ENCODE peak calls at places on chromosome 7, in five cellular contexts. M, G, E, C and O are unnamed samples.

GRCh38 chr7:42082144-42082543 is 154.9 kb downstream of the GLI3 start:
- DNase-seq in G (no peak), E (no peak), C (no peak), M (no peak), O (no peak)

GRCh38 chr7:114409750-114410149 is 4.9 kb upstream of the FOXP2 start:
- DNase-seq in M (no peak), G (no peak), E (no peak), C (no peak), O (no peak)

GRCh38 chr7:64667311-64667710 is 1.4 kb downstream of the ZNF107 start:
- DNase-seq in C (no peak), E (no peak), G (no peak), M (no peak), O (no peak)

GRCh38 chr7:136303162-136303561 is 326.0 kb upstream of the MTPN start:
- DNase-seq in E (no peak), C (no peak), G (no peak), M (no peak), O (no peak)

GRCh38 chr7:144391823-144392255 is 11.7 kb downstream of the NOBOX start:
- DNase-seq in E (no peak), C (peak; percentile 19), G (peak; percentile 66), M (peak; percentile 34), O (no peak)

GRCh38 chr7:143519411-143520131 is 41.9 kb downstream of the TAS2R41 start:
- DNase-seq in M (no peak), E (no peak), C (no peak), G (no peak), O (no peak)

GRCh38 chr7:132004528-132004927 is 448.1 kb upstream of the PODXL start:
- DNase-seq in M (peak; percentile 21), E (no peak), C (no peak), G (no peak), O (no peak)

GRCh38 chr7:79528421-79528820 is 75.0 kb upstream of the MAGI2 start:
- DNase-seq in M (no peak), G (no peak), C (no peak), E (no peak), O (no peak)

GRCh38 chr7:37354661-37355131 is 94.0 kb downstream of the ELMO1 start:
- DNase-seq in E (no peak), M (no peak), G (no peak), C (peak; percentile 90), O (peak; percentile 59)

GRCh38 chr7:985127-985416 is 2.1 kb downstream of the CYP2W1 start:
- DNase-seq in E (no peak), G (no peak), C (no peak), M (no peak), O (no peak)

GRCh38 chr7:985915-986741 is 3.1 kb downstream of the CYP2W1 start:
- DNase-seq in C (no peak), M (no peak), G (peak; percentile 70), E (no peak), O (no peak)

GRCh38 chr7:988426-988911 is 5.5 kb downstream of the CYP2W1 start:
- DNase-seq in C (no peak), E (peak; percentile 50), G (no peak), M (no peak), O (peak; percentile 78)

GRCh38 chr7:987909-988308 is 4.9 kb downstream of the CYP2W1 start:
- DNase-seq in M (no peak), E (no peak), C (no peak), G (no peak), O (no peak)

GRCh38 chr7:986766-987722 is 4.1 kb downstream of the CYP2W1 start:
- DNase-seq in G (no peak), E (no peak), C (no peak), M (no peak), O (peak; percentile 81)
- H3K9me3 ChIP-seq in G (no peaks in the 10 kb centered on the region), E (no peaks in the 10 kb centered on the region), C (no peaks in the 10 kb centered on the region), M (no peaks in the 10 kb centered on the region), O (no peaks in the 10 kb centered on the region)

GRCh38 chr7:22781230-22781711 is 41.4 kb downstream of the TOMM7 start:
- DNase-seq in C (no peak), G (no peak), M (no peak), E (no peak), O (no peak)
- TF ChIP-seq POLR2AphosphoS5 in C (no peak), G (no peak), M (no peak), E (no peak), O (no peak)

DNA sequence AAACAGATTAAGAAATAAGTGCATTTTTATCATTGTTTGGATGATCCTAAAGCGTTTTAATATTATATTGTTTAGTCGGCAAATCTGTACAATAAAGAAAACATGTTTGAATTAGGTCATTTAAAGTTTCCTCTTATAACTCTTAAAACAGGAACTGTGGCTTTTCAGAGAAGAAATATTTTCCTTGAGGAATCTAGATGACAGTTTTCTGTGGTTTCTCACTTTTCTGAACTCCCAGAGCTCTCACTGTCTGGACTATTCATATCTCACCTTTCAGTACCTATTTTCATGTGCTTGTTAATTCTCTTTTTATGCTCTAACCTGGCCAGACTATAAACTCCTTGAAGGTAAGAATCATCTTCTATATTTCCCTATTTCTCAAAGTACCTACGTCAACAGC is 135.1 kb downstream of the CHN2 start:
- DNase-seq in E (no peak), M (no peak), C (no peak), G (no peak), O (no peak)
- H3K9me3 ChIP-seq in E (no peaks in the 10 kb centered on the region), M (no peaks in the 10 kb centered on the region), C (no peaks in the 10 kb centered on the region), G (no peaks in the 10 kb centered on the region), O (no peaks in the 10 kb centered on the region)

DNA sequence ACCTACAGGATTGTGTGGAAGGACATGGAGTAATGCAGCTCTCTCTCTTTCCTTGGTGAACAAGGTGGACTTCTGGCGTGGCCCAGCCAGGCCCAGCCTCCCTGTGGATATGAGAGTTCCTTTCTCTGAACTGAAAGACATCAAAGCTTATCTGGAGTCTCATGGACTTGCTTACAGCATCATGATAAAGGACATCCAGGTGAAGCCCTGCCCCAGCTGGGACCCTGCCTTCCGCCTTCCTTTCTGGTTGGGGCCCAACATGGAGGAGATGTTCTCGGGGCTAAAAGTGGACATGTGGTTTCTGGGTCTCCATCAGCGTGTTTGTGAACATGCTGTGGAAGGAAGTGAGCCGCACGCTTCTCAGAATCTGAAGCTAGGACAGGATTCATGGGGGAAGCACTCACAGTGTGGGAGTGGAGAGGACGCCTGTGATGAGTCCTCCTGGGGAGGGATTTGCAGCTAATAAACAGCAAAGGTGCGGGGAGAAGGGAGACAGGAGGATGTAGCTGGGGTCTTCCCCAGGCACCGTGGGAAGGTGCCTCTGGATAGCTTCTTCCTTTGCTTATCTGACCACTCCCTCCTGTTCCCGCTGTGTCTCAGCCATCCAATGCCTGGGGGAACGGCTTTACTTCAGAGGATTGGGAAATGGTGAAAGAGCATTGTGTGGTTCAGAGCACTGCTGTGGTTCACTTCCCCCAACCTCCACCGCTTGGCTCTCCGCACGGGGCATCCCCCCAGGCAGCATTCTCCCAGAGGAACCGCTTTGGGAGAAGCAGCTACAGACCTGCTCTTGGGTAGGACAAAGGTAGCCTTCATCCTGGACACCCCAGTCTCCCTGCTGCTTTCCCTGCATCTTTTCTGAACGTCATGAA is 5.5 kb downstream of the CPA5 start:
- DNase-seq in E (no peak), C (no peak), M (no peak), G (peak; percentile 25), O (no peak)
- TF ChIP-seq POLR2AphosphoS5 in E (no peak), C (no peak), M (no peak), G (no peak), O (no peak)

DNA sequence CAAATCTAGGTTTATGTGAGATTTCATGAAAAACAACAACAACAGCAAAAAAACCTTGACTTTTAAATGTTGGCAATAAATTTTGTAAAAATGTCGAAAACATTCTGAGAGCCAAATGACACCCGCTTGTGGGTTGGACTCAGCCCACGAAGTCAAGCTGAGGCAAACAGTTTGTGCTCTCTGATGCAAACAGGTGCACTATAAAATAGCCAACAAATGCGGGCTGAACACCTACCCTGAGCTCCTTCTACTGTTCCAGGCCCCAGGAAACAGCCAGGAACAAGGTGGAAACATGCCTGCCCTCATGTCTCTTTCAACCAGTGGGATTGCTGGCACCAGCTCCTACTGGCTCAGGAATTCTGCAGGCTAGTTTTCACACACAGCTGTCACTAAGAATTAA is 105.0 kb upstream of the ZNF716 start:
- DNase-seq in C (no peak), M (no peak), G (no peak), E (no peak), O (no peak)
- H3K9me3 ChIP-seq in C (peaks cover 32% of the 10 kb centered on the region), M (no peaks in the 10 kb centered on the region), G (no peaks in the 10 kb centered on the region), E (peaks cover 91% of the 10 kb centered on the region), O (peaks cover 28% of the 10 kb centered on the region)

DNA sequence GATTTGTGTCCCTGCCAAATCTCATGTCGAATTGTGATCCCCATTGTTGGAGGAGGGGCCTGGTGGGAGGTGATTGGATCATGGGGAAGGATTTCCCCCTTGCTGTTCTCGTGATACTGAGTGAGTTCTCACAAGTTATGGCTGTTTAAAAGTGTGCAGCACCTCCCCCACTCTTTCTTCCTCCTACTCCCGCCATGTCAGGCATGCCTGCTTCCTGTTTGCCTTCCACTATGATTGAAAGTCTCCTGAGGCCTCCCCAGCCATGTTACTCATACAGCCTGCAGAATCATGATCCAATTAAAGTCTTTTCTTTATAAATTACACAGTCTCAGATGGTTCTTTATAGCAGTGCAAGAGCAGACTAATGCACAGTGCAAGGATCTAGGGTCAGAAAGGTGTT is 75.4 kb downstream of the CALD1 start:
- DNase-seq in G (no peak), E (no peak), M (no peak), C (no peak), O (no peak)
- TF ChIP-seq POLR2AphosphoS5 in G (no peak), E (no peak), M (no peak), C (no peak), O (no peak)

GRCh38 chr7:138559448-138559847 is 99.4 kb downstream of the TRIM24 start:
- DNase-seq in C (no peak), E (no peak), G (no peak), M (no peak), O (no peak)

GRCh38 chr7:138554674-138555073 is 94.6 kb downstream of the TRIM24 start:
- DNase-seq in G (no peak), E (no peak), C (no peak), M (no peak), O (no peak)

GRCh38 chr7:138555684-138556083 is 95.6 kb downstream of the TRIM24 start:
- DNase-seq in M (no peak), E (no peak), G (no peak), C (no peak), O (no peak)

GRCh38 chr7:138553805-138554204 is 93.7 kb downstream of the TRIM24 start:
- DNase-seq in G (no peak), E (no peak), M (no peak), C (no peak), O (no peak)

DNA sequence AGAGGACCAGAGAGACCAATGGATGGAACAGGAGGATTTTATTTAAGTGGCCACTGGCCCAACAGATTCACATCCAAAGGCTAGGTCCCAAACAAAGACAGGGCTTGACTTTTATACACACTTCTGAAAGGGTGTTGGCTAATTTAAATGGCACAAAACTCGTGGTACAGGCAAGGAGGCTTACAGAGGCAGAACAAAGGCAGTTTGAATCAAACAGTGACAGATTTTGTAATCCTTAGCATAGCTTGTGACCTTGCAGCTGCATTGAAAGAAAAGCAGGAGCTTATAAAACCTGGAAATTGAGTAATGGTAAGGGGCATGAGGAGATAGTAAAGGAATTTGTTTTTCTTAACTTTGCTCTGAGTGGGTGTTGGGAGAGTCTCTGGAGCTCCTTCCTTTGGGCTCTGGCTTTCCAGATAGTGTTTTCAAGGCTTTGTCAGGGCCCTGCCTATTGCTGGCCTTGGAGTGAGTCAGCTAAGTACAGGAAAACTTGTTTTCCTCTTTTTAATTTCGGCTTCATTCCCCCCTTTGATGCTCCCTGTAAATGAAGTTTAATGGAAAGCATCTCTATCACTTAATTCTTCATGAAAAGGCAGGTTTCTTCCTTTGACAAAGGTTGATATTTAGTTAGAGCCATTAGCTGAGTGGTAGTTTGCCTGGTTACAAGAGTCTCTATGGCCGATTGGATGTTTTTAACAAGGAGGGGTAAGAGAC is 96.9 kb downstream of the TRIM24 start:
- DNase-seq in G (no peak), E (no peak), C (no peak), M (no peak), O (no peak)
- H3K9me3 ChIP-seq in G (peaks cover 39% of the 10 kb centered on the region), E (peaks cover 61% of the 10 kb centered on the region), C (peaks cover 58% of the 10 kb centered on the region), M (no peaks in the 10 kb centered on the region), O (peaks cover 39% of the 10 kb centered on the region)